ENCODE peak calls at places on chromosomes 6 and 20, in seven cellular contexts. G, E, X, I, B, T and O are unnamed samples.

GRCh38 chr6:73476722-73477121 is 15.2 kb downstream of the MTO1 start:
- DNase-seq in G (no peak), E (no peak), X (no peak), I (no peak), B (no peak), T (no peak), O (no peak)

GRCh38 chr6:166956444-166957086 is at the start of gene RNASET2:
- DNase-seq in G (peak), E (peak), X (peak), I (peak), B (peak), T (peak), O (peak)

GRCh38 chr20:58090181-58090580 is 138.3 kb downstream of the ANKRD60 start:
- DNase-seq in G (no peak), E (no peak), X (no peak), I (no peak), B (no peak), T (no peak), O (no peak)

GRCh38 chr20:35632539-35633115 is 17.0 kb downstream of the SPAG4 start:
- DNase-seq in G (no peak), E (no peak), X (no peak), I (no peak), B (no peak), T (no peak), O (no peak)

GRCh38 chr20:62735331-62735821 is 26.7 kb downstream of the NTSR1 start:
- DNase-seq in G (no peak), E (no peak), X (no peak), I (no peak), B (no peak), T (no peak), O (no peak)

GRCh38 chr6:139744038-139744437 is 369.6 kb upstream of the CITED2 start:
- DNase-seq in G (no peak), E (no peak), X (no peak), I (no peak), B (no peak), T (no peak), O (no peak)

GRCh38 chr6:141202641-141203040 is 930.1 kb upstream of the GJE1 start:
- DNase-seq in G (no peak), E (no peak), X (no peak), I (no peak), B (no peak), T (no peak), O (no peak)

GRCh38 chr6:18441253-18441979 is 54.3 kb downstream of the RNF144B start:
- DNase-seq in G (no peak), E (no peak), X (no peak), I (no peak), B (no peak), T (no peak), O (no peak)

GRCh38 chr6:35174043-35174434 is 32.9 kb upstream of the TCP11 start:
- DNase-seq in G (no peak), E (no peak), X (no peak), I (no peak), B (no peak), T (no peak), O (no peak)

GRCh38 chr6:131955876-131956275 is 4.7 kb upstream of the CCN2 start:
- DNase-seq in G (no peak), E (no peak), X (no peak), I (no peak), B (no peak), T (no peak), O (no peak)

GRCh38 chr6:24901698-24902328 is 33.9 kb downstream of the RIPOR2 start:
- DNase-seq in G (no peak), E (no peak), X (no peak), I (no peak), B (no peak), T (no peak), O (no peak)

GRCh38 chr6:4300917-4301316 is 165.5 kb upstream of the ECI2 start:
- DNase-seq in G (no peak), E (no peak), X (no peak), I (no peak), B (no peak), T (no peak), O (no peak)

GRCh38 chr20:12394786-12395185 is 477.1 kb downstream of the BTBD3 start:
- DNase-seq in G (no peak), E (no peak), X (no peak), I (no peak), B (no peak), T (no peak), O (no peak)

GRCh38 chr6:52616271-52616670 is 39.4 kb upstream of the TRAM2 start:
- DNase-seq in G (no peak), E (no peak), X (no peak), I (no peak), B (no peak), T (no peak), O (no peak)

GRCh38 chr6:80010296-80010695 is 5.8 kb downstream of the TTK start:
- DNase-seq in G (no peak), E (no peak), X (no peak), I (no peak), B (no peak), T (no peak), O (no peak)

GRCh38 chr6:138240476-138241245 is 22.4 kb upstream of the PBOV1 start:
- DNase-seq in G (no peak), E (no peak), X (no peak), I (no peak), B (no peak), T (no peak), O (no peak)

GRCh38 chr20:4068708-4069107 is 53.4 kb upstream of the RNF24 start:
- DNase-seq in G (no peak), E (no peak), X (no peak), I (no peak), B (no peak), T (peak), O (no peak)

GRCh38 chr6:57207141-57207540 is 15.0 kb downstream of the RAB23 start:
- DNase-seq in G (peak), E (no peak), X (no peak), I (no peak), B (no peak), T (no peak), O (no peak)

GRCh38 chr6:104943781-104944180 is 13.1 kb upstream of the LIN28B start:
- DNase-seq in G (peak), E (no peak), X (no peak), I (no peak), B (no peak), T (no peak), O (no peak)